ENCODE peak calls at places on chromosomes 3 and 15, in seven cellular contexts. H is fibroblast of lung; L is stomach; V is sciatic nerve; D is activated naive CD4-positive, alpha-beta T cell treated with anti-CD3 and anti-CD28 coated beads, Interleukin-2, amount 50 U/mL, for 16 hours; Q is SHP77; T is dorsolateral prefrontal cortex. Y is an unnamed sample.

GRCh38 chr3:11056531-11057050 is 64.0 kb downstream of the SLC6A1 start:
- DNase-seq in Q (no peak), D (no peak), T (no peak), H (no peak), V (no peak), L (no peak), Y (no peak)

GRCh38 chr3:114336122-114336697 is 42.4 kb downstream of the TIGIT start:
- DNase-seq in T (no peak), V (no peak), Q (no peak), D (no peak), H (peak), L (no peak), Y (no peak)

GRCh38 chr3:4820296-4821121 is 158.7 kb upstream of the BHLHE40 start:
- DNase-seq in T (no peak), H (no peak), D (peak), L (no peak), Q (no peak), V (peak), Y (no peak)

GRCh38 chr3:126730376-126730775 is 26.3 kb downstream of the CHCHD6 start:
- DNase-seq in Q (no peak), L (no peak), V (peak), H (no peak), D (no peak), T (no peak), Y (no peak)

GRCh38 chr3:111936191-111936841 is 42.5 kb upstream of the ABHD10 start:
- DNase-seq in Q (no peak), T (no peak), D (no peak), H (peak), L (no peak), V (no peak), Y (no peak)

GRCh38 chr3:187807086-187807862 is 62.0 kb upstream of the BCL6 start:
- DNase-seq in Q (no peak), H (peak), D (peak), T (no peak), V (no peak), L (no peak), Y (no peak)

GRCh38 chr3:48837163-48837562 is 10.5 kb downstream of the PRKAR2A start:
- DNase-seq in Q (no peak), V (no peak), H (no peak), T (no peak), L (no peak), D (no peak), Y (no peak)

GRCh38 chr3:122357828-122358617 is 25.0 kb downstream of the MIX23 start:
- DNase-seq in L (no peak), H (peak), V (no peak), Q (no peak), D (no peak), T (no peak), Y (no peak)

GRCh38 chr3:150194957-150195356 is 213.1 kb upstream of the TSC22D2 start:
- DNase-seq in H (no peak), Q (no peak), T (no peak), V (no peak), D (no peak), L (no peak), Y (no peak)

GRCh38 chr3:148126962-148127361 is 570.7 kb upstream of the AGTR1 start:
- DNase-seq in L (no peak), T (no peak), Q (no peak), H (no peak), D (no peak), V (no peak), Y (no peak)

GRCh38 chr15:23877502-23878412 is 190.7 kb upstream of the NDN start:
- DNase-seq in Q (peak), H (peak), D (no peak), T (peak), L (peak), V (peak), Y (no peak)

GRCh38 chr15:43258781-43259180 is 7.9 kb downstream of the TGM5 start:
- DNase-seq in Q (no peak), V (no peak), T (no peak), D (no peak), H (no peak), L (no peak), Y (no peak)

GRCh38 chr15:101267320-101268104 is 9.8 kb downstream of the SELENOS start:
- DNase-seq in L (no peak), Q (no peak), V (peak), T (peak), D (no peak), H (peak), Y (no peak)

GRCh38 chr15:62059818-62060115 is 480 bp downstream of the VPS13C start:
- DNase-seq in T (peak), V (peak), Q (peak), H (peak), L (peak), D (peak), Y (no peak)

GRCh38 chr3:132378-132777 is 64.2 kb upstream of the CHL1 start:
- DNase-seq in V (no peak), L (no peak), Q (no peak), H (no peak), D (no peak), T (no peak), Y (no peak)

GRCh38 chr15:48954538-48954937 is 9.2 kb downstream of the SHC4 start:
- DNase-seq in H (peak), T (no peak), V (no peak), L (no peak), Q (no peak), D (no peak), Y (no peak)